ENCODE peak calls at places on chromosomes 6 and 20, in ten cellular contexts. E, H, R, I, P, Z, K, T, A and O are unnamed samples. For H3K9me3, the result is how much of the 10 kb centered on the place peaks cover.

GRCh38 chr20:60535211-60535610 is 577.0 kb downstream of the CDH26 start:
- DNase-seq in A (no peak), H (no peak), R (no peak), E (no peak), P (no peak), T (no peak), Z (no peak), K (no peak), I (no peak), O (no peak)

GRCh38 chr6:45661667-45662066 is 283.9 kb upstream of the SUPT3H start:
- DNase-seq in R (no peak), A (no peak), P (peak), Z (no peak), T (no peak), I (peak), H (no peak), E (no peak), K (no peak), O (no peak)

GRCh38 chr6:33205172-33206026 is 944 bp downstream of the HSD17B8 start:
- DNase-seq in T (peak), A (peak), E (no peak), K (no peak), Z (no peak), P (peak), H (no peak), I (no peak), R (no peak), O (no peak)

GRCh38 chr6:126444874-126445273 is 105.0 kb downstream of the CENPW start:
- DNase-seq in I (peak), A (no peak), E (no peak), Z (no peak), T (no peak), P (no peak), R (no peak), H (no peak), K (no peak), O (no peak)

GRCh38 chr20:57662313-57663240 is 42.4 kb upstream of the ZBP1 start:
- DNase-seq in H (peak), I (no peak), A (no peak), Z (peak), R (no peak), E (no peak), T (no peak), P (no peak), K (no peak), O (no peak)

GRCh38 chr6:40342674-40343230 is 244.4 kb downstream of the LRFN2 start:
- DNase-seq in E (no peak), R (no peak), H (no peak), T (no peak), I (no peak), A (no peak), K (no peak), P (no peak), Z (peak), O (no peak)

GRCh38 chr20:24819331-24819965 is 129.6 kb upstream of the CST7 start:
- DNase-seq in P (no peak), K (no peak), E (no peak), A (no peak), H (no peak), I (no peak), Z (no peak), R (no peak), T (no peak), O (no peak)

GRCh38 chr6:141484726-141485125 is 648.0 kb upstream of the GJE1 start:
- DNase-seq in E (no peak), H (no peak), Z (no peak), P (no peak), K (no peak), A (no peak), R (no peak), I (peak), T (no peak), O (peak)

GRCh38 chr6:155187994-155188706 is 75.7 kb upstream of the CLDN20 start:
- DNase-seq in E (no peak), Z (no peak), P (peak), R (no peak), H (no peak), I (peak), K (no peak), T (peak), A (no peak), O (no peak)

GRCh38 chr6:138590796-138591709 is 91.8 kb upstream of the NHSL1 start:
- DNase-seq in K (no peak), A (peak), P (peak), H (peak), Z (peak), T (peak), E (no peak), I (peak), R (no peak), O (no peak)

GRCh38 chr6:107698146-107698545 is 126.0 kb downstream of the SCML4 start:
- DNase-seq in A (no peak), K (no peak), Z (no peak), P (no peak), I (peak), R (no peak), T (no peak), H (no peak), E (no peak), O (no peak)

GRCh38 chr6:157982580-157983438 is 1.1 kb downstream of the SYNJ2 start:
- DNase-seq in I (peak), P (peak), H (peak), Z (no peak), R (peak), A (peak), T (no peak), K (no peak), E (no peak), O (peak)

GRCh38 chr20:5524886-5525285 is 208.1 kb upstream of the PROKR2 start:
- DNase-seq in H (no peak), T (no peak), K (no peak), Z (no peak), E (no peak), I (no peak), R (no peak), P (no peak), A (no peak), O (no peak)

GRCh38 chr6:97703661-97704060 is 420.6 kb upstream of the MMS22L start:
- DNase-seq in E (no peak), H (no peak), Z (no peak), P (no peak), R (no peak), T (no peak), K (no peak), A (no peak), I (no peak), O (no peak)

GRCh38 chr20:4916991-4917881 is 84.1 kb downstream of the SLC23A2 start:
- DNase-seq in H (no peak), Z (peak), I (no peak), R (no peak), P (peak), K (no peak), T (no peak), E (no peak), A (peak), O (no peak)

GRCh38 chr6:138722425-138723371 is 50.9 kb upstream of the CCDC28A start:
- DNase-seq in E (no peak), T (peak), Z (no peak), A (peak), R (no peak), P (peak), I (peak), H (no peak), K (no peak), O (no peak)

GRCh38 chr20:40728470-40728869 is 39.4 kb upstream of the MAFB start:
- DNase-seq in A (no peak), R (no peak), T (no peak), P (peak), Z (no peak), K (no peak), H (no peak), I (no peak), E (no peak), O (no peak)

GRCh38 chr6:112253842-112254816 is at the start of gene LAMA4:
- DNase-seq in H (peak), E (no peak), P (peak), R (peak), K (peak), Z (peak), A (peak), T (peak), I (peak), O (peak)

GRCh38 chr6:132959927-132960326 is 145.6 kb downstream of the RPS12 start:
- DNase-seq in I (no peak), T (no peak), A (no peak), Z (no peak), K (no peak), E (no peak), P (peak), H (no peak), R (no peak), O (no peak)

GRCh38 chr6:144334150-144334708 is 49.1 kb downstream of the UTRN start:
- DNase-seq in I (no peak), H (peak), E (peak), T (no peak), A (no peak), K (peak), R (no peak), Z (no peak), P (no peak), O (peak)

GRCh38 chr20:19940945-19941590 is 76.1 kb upstream of the NAA20 start:
- DNase-seq in Z (no peak), T (no peak), A (no peak), I (no peak), H (no peak), E (no peak), K (no peak), P (no peak), R (no peak), O (no peak)

GRCh38 chr6:19472168-19472567 is 365.0 kb upstream of the ID4 start:
- DNase-seq in P (peak), A (peak), R (no peak), E (no peak), I (peak), T (peak), K (no peak), H (no peak), Z (no peak), O (no peak)

DNA sequence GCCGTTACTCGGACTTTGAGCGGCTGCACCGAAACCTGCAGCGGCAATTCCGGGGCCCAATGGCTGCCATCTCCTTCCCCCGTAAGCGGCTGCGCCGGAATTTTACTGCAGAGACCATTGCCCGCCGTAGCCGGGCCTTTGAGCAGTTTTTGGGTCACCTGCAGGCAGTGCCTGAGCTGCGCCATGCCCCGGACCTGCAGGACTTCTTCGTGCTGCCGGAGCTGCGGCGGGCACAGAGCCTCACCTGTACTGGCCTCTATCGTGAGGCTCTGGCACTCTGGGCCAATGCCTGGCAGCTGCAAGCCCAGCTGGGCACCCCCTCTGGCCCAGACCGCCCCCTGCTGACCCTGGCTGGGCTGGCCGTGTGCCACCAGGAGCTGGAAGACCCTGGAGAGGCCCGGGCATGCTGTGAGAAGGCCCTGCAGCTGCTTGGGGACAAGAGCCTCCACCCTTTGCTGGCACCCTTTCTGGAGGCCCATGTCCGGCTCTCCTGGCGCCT is 7.2 kb downstream of the SNX21 start:
- DNase-seq in I (no peak), K (no peak), T (no peak), P (no peak), E (no peak), Z (no peak), H (no peak), R (no peak), A (no peak), O (no peak)
- TF ChIP-seq CTCF in I (no peak), K (no peak), T (no peak), P (no peak), E (no peak), Z (no peak), H (no peak), R (no peak), A (no peak), O (no peak)

GRCh38 chr6:64590965-64591364 is 955.4 kb downstream of the PHF3 start:
- DNase-seq in K (no peak), H (no peak), Z (no peak), R (no peak), A (no peak), T (no peak), P (no peak), I (no peak), E (no peak), O (no peak)
- H3K4me3 ChIP-seq in K (no peak), H (no peak), Z (no peak), R (no peak), A (no peak), T (no peak), P (no peak), I (no peak), E (no peak), O (no peak)

DNA sequence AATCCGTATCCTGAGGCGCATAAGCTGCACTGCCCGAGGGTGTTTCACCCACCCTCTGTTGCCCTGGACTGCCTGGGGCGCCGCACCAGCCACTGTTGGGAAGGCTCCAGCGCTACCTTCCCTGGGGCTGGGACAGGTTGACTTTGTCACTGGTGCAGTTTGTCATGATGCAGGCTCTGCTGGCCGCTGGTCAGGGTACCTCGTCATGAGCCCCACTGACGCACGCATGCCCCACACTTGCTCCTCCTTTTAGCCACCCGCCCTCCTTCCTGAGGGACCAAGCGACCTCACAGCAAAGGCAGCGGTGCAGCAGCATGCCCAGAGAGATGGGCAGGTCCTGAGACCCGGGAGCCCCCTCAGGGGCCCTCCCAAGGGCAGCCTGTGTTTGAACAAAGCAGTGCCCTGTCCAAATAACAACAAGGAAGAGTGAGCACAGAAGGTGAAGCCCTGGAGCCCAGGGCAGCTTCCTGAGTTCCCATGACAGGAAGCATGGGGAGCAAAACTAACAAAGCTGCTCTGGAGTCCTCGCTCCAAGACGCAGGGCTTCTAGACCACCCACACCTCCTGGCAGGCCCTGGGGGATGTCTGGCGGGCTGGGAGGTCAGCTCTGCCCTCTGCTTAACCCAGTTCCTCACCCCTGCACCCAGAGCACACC is 50.1 kb upstream of the SMOC2 start:
- DNase-seq in R (peak), K (no peak), Z (peak), A (no peak), I (no peak), P (no peak), T (no peak), H (no peak), E (no peak), O (no peak)
- H3K9me3 ChIP-seq in R (under half), K (under half), Z (under half), A (under half), I (under half), P (under half), T (under half), H (under half), E (under half), O (under half)

DNA sequence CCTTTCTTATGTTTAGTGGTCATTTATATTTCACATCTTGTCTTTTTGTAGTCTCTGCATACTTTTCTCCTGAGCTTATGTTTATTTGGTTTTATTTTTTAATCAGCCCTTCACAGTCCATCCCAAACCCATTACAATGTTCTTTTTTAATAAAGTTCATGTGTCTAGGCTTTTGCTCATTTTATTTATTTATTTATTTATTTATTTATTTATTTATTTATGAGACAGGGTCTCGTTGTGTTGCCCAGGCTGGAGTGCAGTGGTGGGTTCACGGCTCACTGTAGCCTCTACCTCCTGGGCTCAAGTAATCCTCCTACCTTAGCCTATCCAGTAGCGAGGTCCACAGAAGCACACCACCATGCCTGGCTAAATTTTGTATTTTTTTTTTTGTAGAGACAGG is 3.1 kb downstream of the COQ3 start:
- DNase-seq in T (no peak), H (no peak), R (no peak), A (no peak), E (no peak), Z (no peak), I (no peak), K (no peak), P (no peak), O (no peak)
- TF ChIP-seq CTCF in T (no peak), H (no peak), R (no peak), A (no peak), E (no peak), Z (no peak), I (no peak), K (no peak), P (no peak), O (no peak)

DNA sequence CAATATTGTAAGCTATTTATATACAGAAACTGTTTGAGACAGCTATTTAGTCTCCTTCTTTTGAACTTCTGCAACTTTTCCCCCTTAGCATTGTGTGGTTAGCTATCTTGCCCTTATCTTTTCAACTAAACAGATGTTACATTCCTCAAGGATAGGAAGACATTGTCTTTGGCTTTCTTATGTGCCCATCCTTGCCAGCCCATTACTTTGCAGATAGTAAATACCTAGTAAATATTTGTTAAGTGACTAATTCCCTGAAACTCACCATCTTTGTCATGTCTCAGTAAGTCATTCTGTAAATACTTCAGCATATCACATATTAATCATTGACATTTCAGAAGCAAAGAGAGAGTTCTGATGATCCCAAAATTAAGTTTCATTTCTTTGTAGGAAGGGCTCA is 69.1 kb upstream of the FLRT3 start:
- DNase-seq in E (no peak), K (no peak), I (peak), H (no peak), R (no peak), P (peak), A (peak), T (no peak), Z (no peak), O (no peak)
- H3K4me3 ChIP-seq in E (no peak), K (no peak), I (no peak), H (no peak), R (no peak), P (peak), A (no peak), T (no peak), Z (no peak), O (no peak)

GRCh38 chr6:88535296-88535695 is 369.1 kb upstream of the CNR1 start:
- DNase-seq in H (no peak), K (no peak), T (no peak), Z (no peak), E (no peak), P (no peak), R (no peak), I (no peak), A (no peak), O (no peak)
- H3K9me3 ChIP-seq in H (under half), K (under half), T (under half), Z (under half), E (under half), P (under half), R (under half), I (under half), A (under half), O (under half)

GRCh38 chr6:51553246-51554015 is 534.0 kb downstream of the PKHD1 start:
- DNase-seq in T (no peak), A (no peak), E (no peak), I (no peak), R (peak), P (no peak), K (no peak), H (no peak), Z (no peak), O (no peak)

GRCh38 chr6:51562198-51562597 is 525.2 kb downstream of the PKHD1 start:
- DNase-seq in T (no peak), H (no peak), E (no peak), R (no peak), A (no peak), I (no peak), P (no peak), K (no peak), Z (no peak), O (no peak)

GRCh38 chr6:51554029-51554428 is 533.4 kb downstream of the PKHD1 start:
- DNase-seq in H (no peak), E (no peak), I (no peak), K (no peak), A (no peak), P (no peak), R (no peak), Z (no peak), T (no peak), O (no peak)

DNA sequence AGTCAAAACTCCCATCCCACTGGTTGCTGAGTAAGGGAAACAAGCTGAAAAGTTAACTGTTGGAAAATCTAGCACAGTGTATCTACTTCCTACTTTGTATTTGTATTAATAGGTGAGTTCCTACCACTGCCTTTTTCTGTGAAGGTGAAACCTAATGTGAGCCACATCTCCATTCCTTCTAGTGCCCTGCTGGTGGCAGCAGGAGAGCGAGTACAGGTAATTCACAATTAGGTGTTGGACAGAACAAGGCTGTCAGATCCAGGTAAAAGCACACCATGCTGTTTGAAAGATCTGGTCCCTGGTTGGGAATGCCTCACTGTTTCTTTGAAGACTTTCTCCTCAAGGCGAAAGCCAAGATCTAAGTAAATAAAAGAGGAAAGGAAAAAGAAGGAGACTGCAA is 528.4 kb downstream of the PKHD1 start:
- DNase-seq in P (peak), I (no peak), Z (peak), T (peak), K (no peak), E (no peak), H (no peak), A (no peak), R (no peak), O (no peak)
- TF ChIP-seq CTCF in P (peak), I (no peak), Z (no peak), T (peak), K (no peak), E (no peak), H (no peak), A (no peak), R (no peak), O (no peak)

GRCh38 chr20:50172347-50173013 is 18.1 kb upstream of the CEBPB start:
- DNase-seq in R (peak), T (peak), A (peak), Z (peak), I (peak), E (no peak), P (no peak), H (peak), K (peak), O (peak)
- H3K4me3 ChIP-seq in R (peak), T (peak), A (peak), Z (peak), I (peak), E (no peak), P (no peak), H (peak), K (peak), O (no peak)

GRCh38 chr6:137163732-137164318 is 9.6 kb downstream of the IL22RA2 start:
- DNase-seq in E (no peak), Z (no peak), A (no peak), K (no peak), P (no peak), H (no peak), I (no peak), R (no peak), T (no peak), O (no peak)

GRCh38 chr6:137160763-137161162 is 12.7 kb downstream of the IL22RA2 start:
- DNase-seq in H (no peak), I (no peak), R (no peak), T (no peak), Z (no peak), K (no peak), E (no peak), P (peak), A (no peak), O (no peak)

GRCh38 chr6:137165375-137166246 is 7.8 kb downstream of the IL22RA2 start:
- DNase-seq in I (no peak), K (no peak), A (peak), R (no peak), H (peak), P (peak), Z (peak), T (no peak), E (no peak), O (peak)

GRCh38 chr6:137161975-137162374 is 11.5 kb downstream of the IL22RA2 start:
- DNase-seq in A (no peak), P (no peak), Z (no peak), I (no peak), K (no peak), T (no peak), H (no peak), E (no peak), R (no peak), O (no peak)

GRCh38 chr6:137162692-137163303 is 10.6 kb downstream of the IL22RA2 start:
- DNase-seq in I (no peak), P (no peak), R (no peak), K (no peak), Z (no peak), H (no peak), A (no peak), E (no peak), T (no peak), O (no peak)
- H3K9me3 ChIP-seq in I (under half), P (under half), R (under half), K (under half), Z (under half), H (under half), A (under half), E (under half), T (under half), O (under half)